ENCODE peak calls at places on chromosomes 6 and 20, in nine cellular contexts. One of them, this sample, is unnamed.

GRCh38 chr20:49543858-49544437 is 24.0 kb downstream of the PTGIS start:
- DNase-seq in GM12865: no peak
- DNase-seq in AG09309: no peak
- DNase-seq in coronary artery: no peak
- DNase-seq in ACHN: no peak
- DNase-seq in upper lobe of left lung: no peak
- DNase-seq in NT2/D1: no peak
- DNase-seq in cardiac muscle cell: no peak
- DNase-seq in NCI-H526: no peak
- DNase-seq in this sample: no peak

GRCh38 chr6:20464041-20464440 is 62.4 kb downstream of the E2F3 start:
- DNase-seq in AG09309: no peak
- DNase-seq in GM12865: peak
- DNase-seq in NT2/D1: no peak
- DNase-seq in cardiac muscle cell: no peak
- DNase-seq in upper lobe of left lung: no peak
- DNase-seq in coronary artery: no peak
- DNase-seq in NCI-H526: no peak
- DNase-seq in ACHN: no peak
- DNase-seq in this sample: no peak

GRCh38 chr20:62367136-62367482 is at the start of gene LAMA5:
- DNase-seq in upper lobe of left lung: peak
- DNase-seq in ACHN: peak
- DNase-seq in GM12865: peak
- DNase-seq in NT2/D1: no peak
- DNase-seq in cardiac muscle cell: peak
- DNase-seq in NCI-H526: peak
- DNase-seq in coronary artery: no peak
- DNase-seq in AG09309: no peak
- DNase-seq in this sample: peak

GRCh38 chr6:151847064-151847463 is 39.6 kb downstream of the ESR1 start:
- DNase-seq in coronary artery: no peak
- DNase-seq in upper lobe of left lung: no peak
- DNase-seq in cardiac muscle cell: peak
- DNase-seq in NCI-H526: no peak
- DNase-seq in ACHN: peak
- DNase-seq in AG09309: no peak
- DNase-seq in GM12865: peak
- DNase-seq in NT2/D1: peak
- DNase-seq in this sample: peak

GRCh38 chr6:153162646-153163045 is 31.6 kb upstream of the RGS17 start:
- DNase-seq in GM12865: no peak
- DNase-seq in AG09309: no peak
- DNase-seq in ACHN: no peak
- DNase-seq in NT2/D1: no peak
- DNase-seq in upper lobe of left lung: no peak
- DNase-seq in cardiac muscle cell: no peak
- DNase-seq in coronary artery: no peak
- DNase-seq in NCI-H526: no peak
- DNase-seq in this sample: no peak

GRCh38 chr20:9287826-9288225 is 218.9 kb downstream of the PLCB4 start:
- DNase-seq in GM12865: no peak
- DNase-seq in coronary artery: no peak
- DNase-seq in NCI-H526: no peak
- DNase-seq in upper lobe of left lung: no peak
- DNase-seq in ACHN: no peak
- DNase-seq in cardiac muscle cell: no peak
- DNase-seq in NT2/D1: no peak
- DNase-seq in AG09309: no peak
- DNase-seq in this sample: no peak

GRCh38 chr6:130223508-130223907 is 757 bp upstream of the SAMD3 start:
- DNase-seq in upper lobe of left lung: no peak
- DNase-seq in NCI-H526: no peak
- DNase-seq in cardiac muscle cell: no peak
- DNase-seq in NT2/D1: no peak
- DNase-seq in AG09309: no peak
- DNase-seq in GM12865: peak
- DNase-seq in ACHN: no peak
- DNase-seq in coronary artery: no peak
- DNase-seq in this sample: no peak

GRCh38 chr6:28225056-28225834 is at the start of gene ZSCAN9:
- DNase-seq in ACHN: peak
- DNase-seq in coronary artery: peak
- DNase-seq in GM12865: peak
- DNase-seq in cardiac muscle cell: peak
- DNase-seq in NT2/D1: peak
- DNase-seq in NCI-H526: peak
- DNase-seq in AG09309: peak
- DNase-seq in upper lobe of left lung: peak
- DNase-seq in this sample: peak

GRCh38 chr6:106063448-106063850 is 22.7 kb upstream of the PRDM1 start:
- DNase-seq in cardiac muscle cell: no peak
- DNase-seq in coronary artery: no peak
- DNase-seq in AG09309: peak
- DNase-seq in NCI-H526: no peak
- DNase-seq in GM12865: no peak
- DNase-seq in ACHN: no peak
- DNase-seq in NT2/D1: no peak
- DNase-seq in upper lobe of left lung: no peak
- DNase-seq in this sample: no peak

GRCh38 chr6:156154896-156155295 is 622.3 kb upstream of the ARID1B start:
- DNase-seq in upper lobe of left lung: no peak
- DNase-seq in GM12865: no peak
- DNase-seq in coronary artery: no peak
- DNase-seq in NT2/D1: no peak
- DNase-seq in cardiac muscle cell: no peak
- DNase-seq in NCI-H526: no peak
- DNase-seq in ACHN: no peak
- DNase-seq in AG09309: no peak
- DNase-seq in this sample: no peak

GRCh38 chr20:10667077-10667401 is 6.8 kb downstream of the JAG1 start:
- DNase-seq in coronary artery: peak
- DNase-seq in NT2/D1: no peak
- DNase-seq in ACHN: no peak
- DNase-seq in cardiac muscle cell: no peak
- DNase-seq in upper lobe of left lung: peak
- DNase-seq in NCI-H526: no peak
- DNase-seq in AG09309: no peak
- DNase-seq in GM12865: no peak
- DNase-seq in this sample: no peak

GRCh38 chr6:110216140-110216539 is 35.9 kb downstream of the CDC40 start:
- DNase-seq in cardiac muscle cell: no peak
- DNase-seq in ACHN: no peak
- DNase-seq in GM12865: no peak
- DNase-seq in AG09309: no peak
- DNase-seq in upper lobe of left lung: no peak
- DNase-seq in NCI-H526: no peak
- DNase-seq in coronary artery: no peak
- DNase-seq in NT2/D1: no peak
- DNase-seq in this sample: no peak

GRCh38 chr20:33474097-33474846 is 15.6 kb upstream of the CBFA2T2 start:
- DNase-seq in AG09309: no peak
- DNase-seq in cardiac muscle cell: no peak
- DNase-seq in GM12865: no peak
- DNase-seq in coronary artery: no peak
- DNase-seq in NT2/D1: no peak
- DNase-seq in NCI-H526: no peak
- DNase-seq in upper lobe of left lung: no peak
- DNase-seq in ACHN: no peak
- DNase-seq in this sample: no peak

GRCh38 chr20:828987-829386 is 4.5 kb upstream of the FAM110A start:
- DNase-seq in coronary artery: no peak
- DNase-seq in cardiac muscle cell: no peak
- DNase-seq in upper lobe of left lung: no peak
- DNase-seq in ACHN: no peak
- DNase-seq in NCI-H526: no peak
- DNase-seq in NT2/D1: no peak
- DNase-seq in GM12865: no peak
- DNase-seq in AG09309: no peak
- DNase-seq in this sample: no peak

GRCh38 chr6:4488389-4488788 is 287.8 kb upstream of the CDYL start:
- DNase-seq in upper lobe of left lung: no peak
- DNase-seq in cardiac muscle cell: no peak
- DNase-seq in AG09309: no peak
- DNase-seq in NT2/D1: no peak
- DNase-seq in ACHN: no peak
- DNase-seq in NCI-H526: no peak
- DNase-seq in GM12865: no peak
- DNase-seq in coronary artery: no peak
- DNase-seq in this sample: no peak

GRCh38 chr6:14598017-14598864 is 480.7 kb downstream of the CD83 start:
- DNase-seq in GM12865: no peak
- DNase-seq in NT2/D1: peak
- DNase-seq in upper lobe of left lung: no peak
- DNase-seq in NCI-H526: no peak
- DNase-seq in cardiac muscle cell: no peak
- DNase-seq in AG09309: no peak
- DNase-seq in coronary artery: no peak
- DNase-seq in ACHN: no peak
- DNase-seq in this sample: no peak

GRCh38 chr20:47546184-47547033 is 44.7 kb downstream of the NCOA3 start:
- DNase-seq in GM12865: no peak
- DNase-seq in NT2/D1: no peak
- DNase-seq in NCI-H526: no peak
- DNase-seq in coronary artery: no peak
- DNase-seq in ACHN: no peak
- DNase-seq in cardiac muscle cell: no peak
- DNase-seq in AG09309: peak
- DNase-seq in upper lobe of left lung: no peak
- DNase-seq in this sample: peak

GRCh38 chr6:43509984-43510826 is at the start of gene LRRC73:
- DNase-seq in upper lobe of left lung: peak
- DNase-seq in cardiac muscle cell: peak
- DNase-seq in GM12865: peak
- DNase-seq in AG09309: no peak
- DNase-seq in ACHN: peak
- DNase-seq in NCI-H526: peak
- DNase-seq in coronary artery: peak
- DNase-seq in NT2/D1: no peak
- DNase-seq in this sample: peak

GRCh38 chr6:37242042-37242428 is 15.5 kb upstream of the TBC1D22B start:
- DNase-seq in cardiac muscle cell: no peak
- DNase-seq in upper lobe of left lung: no peak
- DNase-seq in NCI-H526: no peak
- DNase-seq in coronary artery: no peak
- DNase-seq in ACHN: peak
- DNase-seq in AG09309: no peak
- DNase-seq in NT2/D1: no peak
- DNase-seq in GM12865: no peak
- DNase-seq in this sample: no peak

GRCh38 chr6:6861346-6861745 is 246.4 kb upstream of the RREB1 start:
- DNase-seq in NT2/D1: no peak
- DNase-seq in cardiac muscle cell: no peak
- DNase-seq in ACHN: no peak
- DNase-seq in AG09309: no peak
- DNase-seq in upper lobe of left lung: no peak
- DNase-seq in GM12865: no peak
- DNase-seq in coronary artery: no peak
- DNase-seq in NCI-H526: peak
- DNase-seq in this sample: no peak

GRCh38 chr20:10318625-10319024 is 100.0 kb downstream of the SNAP25 start:
- DNase-seq in NCI-H526: no peak
- DNase-seq in cardiac muscle cell: no peak
- DNase-seq in upper lobe of left lung: no peak
- DNase-seq in NT2/D1: no peak
- DNase-seq in coronary artery: no peak
- DNase-seq in AG09309: no peak
- DNase-seq in GM12865: no peak
- DNase-seq in ACHN: no peak
- DNase-seq in this sample: no peak

GRCh38 chr20:47481330-47482216 is 20.1 kb upstream of the NCOA3 start:
- DNase-seq in NT2/D1: no peak
- DNase-seq in NCI-H526: peak
- DNase-seq in upper lobe of left lung: no peak
- DNase-seq in AG09309: no peak
- DNase-seq in cardiac muscle cell: no peak
- DNase-seq in ACHN: no peak
- DNase-seq in coronary artery: no peak
- DNase-seq in GM12865: no peak
- DNase-seq in this sample: no peak

GRCh38 chr6:11358904-11359840 is 126.7 kb upstream of the NEDD9 start:
- DNase-seq in coronary artery: no peak
- DNase-seq in NCI-H526: no peak
- DNase-seq in AG09309: no peak
- DNase-seq in NT2/D1: no peak
- DNase-seq in GM12865: no peak
- DNase-seq in upper lobe of left lung: no peak
- DNase-seq in ACHN: no peak
- DNase-seq in cardiac muscle cell: no peak
- DNase-seq in this sample: no peak

GRCh38 chr6:21099338-21100314 is 493.9 kb upstream of the SOX4 start:
- DNase-seq in cardiac muscle cell: no peak
- DNase-seq in NCI-H526: no peak
- DNase-seq in NT2/D1: no peak
- DNase-seq in coronary artery: no peak
- DNase-seq in GM12865: peak
- DNase-seq in ACHN: no peak
- DNase-seq in AG09309: no peak
- DNase-seq in upper lobe of left lung: no peak
- DNase-seq in this sample: no peak

GRCh38 chr20:53957421-53958172 is 112.8 kb downstream of the BCAS1 start:
- DNase-seq in ACHN: no peak
- DNase-seq in cardiac muscle cell: no peak
- DNase-seq in AG09309: peak
- DNase-seq in GM12865: no peak
- DNase-seq in NT2/D1: no peak
- DNase-seq in coronary artery: no peak
- DNase-seq in upper lobe of left lung: no peak
- DNase-seq in NCI-H526: peak
- DNase-seq in this sample: no peak

GRCh38 chr6:17968081-17968518 is 19.3 kb downstream of the KIF13A start:
- DNase-seq in coronary artery: no peak
- DNase-seq in NT2/D1: no peak
- DNase-seq in cardiac muscle cell: no peak
- DNase-seq in NCI-H526: no peak
- DNase-seq in ACHN: no peak
- DNase-seq in GM12865: no peak
- DNase-seq in upper lobe of left lung: no peak
- DNase-seq in AG09309: no peak
- DNase-seq in this sample: no peak

This sample was measured in SJCRH30.